ENCODE peak calls at places on chromosomes 1 and 21, in ten cellular contexts. One of them, this sample, is unnamed.

GRCh38 chr1:87451229-87451900 is 122.7 kb downstream of the LMO4 start:
- DNase-seq in fibroblast of mammary gland: peak
- DNase-seq in stimulated activated CD8-positive, alpha-beta memory T cell treated with anti-CD3 and anti-CD28 coated beads, Interleukin-2, amount 100 ng/mL, for 1 hour: no peak
- DNase-seq in breast epithelium: no peak
- DNase-seq in NCI-H226: no peak
- DNase-seq in bronchial epithelial cell: no peak
- DNase-seq in fibroblast of pulmonary artery: peak
- DNase-seq in NCI-H1092: no peak
- DNase-seq in tibial artery: no peak
- DNase-seq in AG08396: no peak
- DNase-seq in this sample: no peak

GRCh38 chr1:15028117-15028516 is 125.4 kb upstream of the TMEM51 start:
- DNase-seq in NCI-H226: peak
- DNase-seq in fibroblast of pulmonary artery: peak
- DNase-seq in tibial artery: peak
- DNase-seq in breast epithelium: no peak
- DNase-seq in bronchial epithelial cell: peak
- DNase-seq in fibroblast of mammary gland: peak
- DNase-seq in NCI-H1092: no peak
- DNase-seq in stimulated activated CD8-positive, alpha-beta memory T cell treated with anti-CD3 and anti-CD28 coated beads, Interleukin-2, amount 100 ng/mL, for 1 hour: no peak
- DNase-seq in AG08396: peak
- DNase-seq in this sample: no peak

GRCh38 chr1:218377143-218377660 is 32.1 kb downstream of the TGFB2 start:
- DNase-seq in tibial artery: no peak
- DNase-seq in NCI-H226: peak
- DNase-seq in NCI-H1092: no peak
- DNase-seq in fibroblast of mammary gland: peak
- DNase-seq in stimulated activated CD8-positive, alpha-beta memory T cell treated with anti-CD3 and anti-CD28 coated beads, Interleukin-2, amount 100 ng/mL, for 1 hour: peak
- DNase-seq in breast epithelium: no peak
- DNase-seq in bronchial epithelial cell: peak
- DNase-seq in fibroblast of pulmonary artery: peak
- DNase-seq in AG08396: peak
- DNase-seq in this sample: peak

GRCh38 chr1:9732123-9732971 is 80.8 kb downstream of the PIK3CD start:
- DNase-seq in fibroblast of mammary gland: peak
- DNase-seq in stimulated activated CD8-positive, alpha-beta memory T cell treated with anti-CD3 and anti-CD28 coated beads, Interleukin-2, amount 100 ng/mL, for 1 hour: no peak
- DNase-seq in bronchial epithelial cell: peak
- DNase-seq in breast epithelium: no peak
- DNase-seq in fibroblast of pulmonary artery: no peak
- DNase-seq in NCI-H226: no peak
- DNase-seq in NCI-H1092: no peak
- DNase-seq in tibial artery: no peak
- DNase-seq in AG08396: no peak
- DNase-seq in this sample: no peak

GRCh38 chr1:55718758-55719671 is 503.9 kb upstream of the USP24 start:
- DNase-seq in NCI-H1092: no peak
- DNase-seq in bronchial epithelial cell: peak
- DNase-seq in fibroblast of pulmonary artery: peak
- DNase-seq in breast epithelium: no peak
- DNase-seq in stimulated activated CD8-positive, alpha-beta memory T cell treated with anti-CD3 and anti-CD28 coated beads, Interleukin-2, amount 100 ng/mL, for 1 hour: no peak
- DNase-seq in NCI-H226: peak
- DNase-seq in tibial artery: peak
- DNase-seq in AG08396: peak
- DNase-seq in fibroblast of mammary gland: peak
- DNase-seq in this sample: no peak

GRCh38 chr1:193338194-193338593 is 151.8 kb upstream of the B3GALT2 start:
- DNase-seq in stimulated activated CD8-positive, alpha-beta memory T cell treated with anti-CD3 and anti-CD28 coated beads, Interleukin-2, amount 100 ng/mL, for 1 hour: no peak
- DNase-seq in bronchial epithelial cell: peak
- DNase-seq in NCI-H226: no peak
- DNase-seq in fibroblast of pulmonary artery: no peak
- DNase-seq in fibroblast of mammary gland: peak
- DNase-seq in breast epithelium: no peak
- DNase-seq in NCI-H1092: no peak
- DNase-seq in tibial artery: no peak
- DNase-seq in AG08396: peak
- DNase-seq in this sample: no peak

GRCh38 chr1:118160825-118161224 is 24.2 kb downstream of the SPAG17 start:
- DNase-seq in AG08396: no peak
- DNase-seq in fibroblast of pulmonary artery: no peak
- DNase-seq in breast epithelium: no peak
- DNase-seq in tibial artery: no peak
- DNase-seq in bronchial epithelial cell: peak
- DNase-seq in NCI-H226: no peak
- DNase-seq in NCI-H1092: no peak
- DNase-seq in stimulated activated CD8-positive, alpha-beta memory T cell treated with anti-CD3 and anti-CD28 coated beads, Interleukin-2, amount 100 ng/mL, for 1 hour: no peak
- DNase-seq in fibroblast of mammary gland: peak
- DNase-seq in this sample: no peak

GRCh38 chr1:156416993-156417699 is 48.1 kb downstream of the RHBG start:
- DNase-seq in bronchial epithelial cell: no peak
- DNase-seq in fibroblast of pulmonary artery: no peak
- DNase-seq in AG08396: no peak
- DNase-seq in stimulated activated CD8-positive, alpha-beta memory T cell treated with anti-CD3 and anti-CD28 coated beads, Interleukin-2, amount 100 ng/mL, for 1 hour: no peak
- DNase-seq in NCI-H1092: no peak
- DNase-seq in NCI-H226: no peak
- DNase-seq in breast epithelium: no peak
- DNase-seq in fibroblast of mammary gland: no peak
- DNase-seq in tibial artery: no peak
- DNase-seq in this sample: no peak

GRCh38 chr1:180632326-180633088 is 685 bp downstream of the XPR1 start:
- DNase-seq in AG08396: peak
- DNase-seq in bronchial epithelial cell: no peak
- DNase-seq in fibroblast of mammary gland: no peak
- DNase-seq in stimulated activated CD8-positive, alpha-beta memory T cell treated with anti-CD3 and anti-CD28 coated beads, Interleukin-2, amount 100 ng/mL, for 1 hour: peak
- DNase-seq in NCI-H1092: no peak
- DNase-seq in tibial artery: no peak
- DNase-seq in NCI-H226: peak
- DNase-seq in breast epithelium: peak
- DNase-seq in fibroblast of pulmonary artery: no peak
- DNase-seq in this sample: peak

GRCh38 chr1:79785964-79786363 is 779.4 kb upstream of the ADGRL4 start:
- DNase-seq in tibial artery: no peak
- DNase-seq in NCI-H1092: no peak
- DNase-seq in stimulated activated CD8-positive, alpha-beta memory T cell treated with anti-CD3 and anti-CD28 coated beads, Interleukin-2, amount 100 ng/mL, for 1 hour: no peak
- DNase-seq in bronchial epithelial cell: no peak
- DNase-seq in breast epithelium: no peak
- DNase-seq in AG08396: no peak
- DNase-seq in NCI-H226: no peak
- DNase-seq in fibroblast of pulmonary artery: no peak
- DNase-seq in fibroblast of mammary gland: no peak
- DNase-seq in this sample: no peak

GRCh38 chr1:185670187-185670627 is 64.0 kb upstream of the HMCN1 start:
- DNase-seq in bronchial epithelial cell: peak
- DNase-seq in tibial artery: no peak
- DNase-seq in stimulated activated CD8-positive, alpha-beta memory T cell treated with anti-CD3 and anti-CD28 coated beads, Interleukin-2, amount 100 ng/mL, for 1 hour: peak
- DNase-seq in breast epithelium: no peak
- DNase-seq in fibroblast of pulmonary artery: peak
- DNase-seq in fibroblast of mammary gland: peak
- DNase-seq in AG08396: peak
- DNase-seq in NCI-H1092: peak
- DNase-seq in NCI-H226: no peak
- DNase-seq in this sample: peak

GRCh38 chr1:34547043-34547674 is 207.7 kb upstream of the GJB5 start:
- DNase-seq in fibroblast of mammary gland: no peak
- DNase-seq in fibroblast of pulmonary artery: no peak
- DNase-seq in tibial artery: no peak
- DNase-seq in AG08396: no peak
- DNase-seq in bronchial epithelial cell: peak
- DNase-seq in NCI-H226: no peak
- DNase-seq in breast epithelium: no peak
- DNase-seq in NCI-H1092: no peak
- DNase-seq in stimulated activated CD8-positive, alpha-beta memory T cell treated with anti-CD3 and anti-CD28 coated beads, Interleukin-2, amount 100 ng/mL, for 1 hour: no peak
- DNase-seq in this sample: no peak

GRCh38 chr1:209207701-209208286 is 375.7 kb upstream of the CAMK1G start:
- DNase-seq in bronchial epithelial cell: peak
- DNase-seq in tibial artery: no peak
- DNase-seq in fibroblast of mammary gland: peak
- DNase-seq in stimulated activated CD8-positive, alpha-beta memory T cell treated with anti-CD3 and anti-CD28 coated beads, Interleukin-2, amount 100 ng/mL, for 1 hour: no peak
- DNase-seq in fibroblast of pulmonary artery: peak
- DNase-seq in breast epithelium: peak
- DNase-seq in NCI-H226: peak
- DNase-seq in AG08396: peak
- DNase-seq in NCI-H1092: peak
- DNase-seq in this sample: no peak

GRCh38 chr1:84356881-84357280 is 41.4 kb upstream of the DNASE2B start:
- DNase-seq in fibroblast of pulmonary artery: peak
- DNase-seq in fibroblast of mammary gland: no peak
- DNase-seq in bronchial epithelial cell: no peak
- DNase-seq in tibial artery: no peak
- DNase-seq in NCI-H226: no peak
- DNase-seq in stimulated activated CD8-positive, alpha-beta memory T cell treated with anti-CD3 and anti-CD28 coated beads, Interleukin-2, amount 100 ng/mL, for 1 hour: no peak
- DNase-seq in breast epithelium: no peak
- DNase-seq in NCI-H1092: no peak
- DNase-seq in AG08396: no peak
- DNase-seq in this sample: no peak

GRCh38 chr1:27418326-27418761 is 25.9 kb downstream of the GPR3 start:
- DNase-seq in tibial artery: peak
- DNase-seq in bronchial epithelial cell: peak
- DNase-seq in stimulated activated CD8-positive, alpha-beta memory T cell treated with anti-CD3 and anti-CD28 coated beads, Interleukin-2, amount 100 ng/mL, for 1 hour: no peak
- DNase-seq in AG08396: peak
- DNase-seq in fibroblast of pulmonary artery: peak
- DNase-seq in fibroblast of mammary gland: peak
- DNase-seq in breast epithelium: peak
- DNase-seq in NCI-H226: peak
- DNase-seq in NCI-H1092: no peak
- DNase-seq in this sample: no peak

GRCh38 chr1:207366022-207366421 is 44.5 kb downstream of the CD55 start:
- DNase-seq in bronchial epithelial cell: peak
- DNase-seq in stimulated activated CD8-positive, alpha-beta memory T cell treated with anti-CD3 and anti-CD28 coated beads, Interleukin-2, amount 100 ng/mL, for 1 hour: no peak
- DNase-seq in tibial artery: no peak
- DNase-seq in fibroblast of mammary gland: peak
- DNase-seq in AG08396: peak
- DNase-seq in NCI-H226: no peak
- DNase-seq in NCI-H1092: no peak
- DNase-seq in fibroblast of pulmonary artery: no peak
- DNase-seq in breast epithelium: no peak
- DNase-seq in this sample: no peak

GRCh38 chr1:8864713-8865397 is 13.6 kb downstream of the ENO1 start:
- DNase-seq in fibroblast of mammary gland: no peak
- DNase-seq in bronchial epithelial cell: no peak
- DNase-seq in breast epithelium: no peak
- DNase-seq in fibroblast of pulmonary artery: no peak
- DNase-seq in stimulated activated CD8-positive, alpha-beta memory T cell treated with anti-CD3 and anti-CD28 coated beads, Interleukin-2, amount 100 ng/mL, for 1 hour: no peak
- DNase-seq in tibial artery: no peak
- DNase-seq in AG08396: no peak
- DNase-seq in NCI-H226: no peak
- DNase-seq in NCI-H1092: no peak
- DNase-seq in this sample: no peak

GRCh38 chr1:50023292-50024159 is at the start of gene AGBL4:
- DNase-seq in NCI-H226: no peak
- DNase-seq in fibroblast of pulmonary artery: peak
- DNase-seq in bronchial epithelial cell: peak
- DNase-seq in fibroblast of mammary gland: peak
- DNase-seq in tibial artery: no peak
- DNase-seq in breast epithelium: peak
- DNase-seq in stimulated activated CD8-positive, alpha-beta memory T cell treated with anti-CD3 and anti-CD28 coated beads, Interleukin-2, amount 100 ng/mL, for 1 hour: no peak
- DNase-seq in NCI-H1092: peak
- DNase-seq in AG08396: peak
- DNase-seq in this sample: no peak

GRCh38 chr1:225962440-225962975 is 21.5 kb upstream of the LEFTY2 start:
- DNase-seq in stimulated activated CD8-positive, alpha-beta memory T cell treated with anti-CD3 and anti-CD28 coated beads, Interleukin-2, amount 100 ng/mL, for 1 hour: peak
- DNase-seq in NCI-H226: no peak
- DNase-seq in fibroblast of pulmonary artery: peak
- DNase-seq in NCI-H1092: no peak
- DNase-seq in bronchial epithelial cell: no peak
- DNase-seq in breast epithelium: no peak
- DNase-seq in tibial artery: peak
- DNase-seq in fibroblast of mammary gland: peak
- DNase-seq in AG08396: no peak
- DNase-seq in this sample: peak

GRCh38 chr21:37451446-37451845 is 84.9 kb downstream of the DYRK1A start:
- DNase-seq in fibroblast of pulmonary artery: no peak
- DNase-seq in tibial artery: no peak
- DNase-seq in breast epithelium: no peak
- DNase-seq in NCI-H226: no peak
- DNase-seq in stimulated activated CD8-positive, alpha-beta memory T cell treated with anti-CD3 and anti-CD28 coated beads, Interleukin-2, amount 100 ng/mL, for 1 hour: no peak
- DNase-seq in fibroblast of mammary gland: no peak
- DNase-seq in AG08396: no peak
- DNase-seq in bronchial epithelial cell: no peak
- DNase-seq in NCI-H1092: no peak
- DNase-seq in this sample: no peak